ENCODE peak calls at places on chromosomes 4 and X, in four cellular contexts. L is lung; W is heart right ventricle; G is CD8-positive, alpha-beta memory T cell. Y is an unnamed sample. For H3K4me1, the result is how much of the 10 kb centered on the place peaks cover.

GRCh38 chr4:24840826-24841587 is 45.6 kb downstream of the SOD3 start:
- DNase-seq in L (no peak), W (no peak), G (no peak), Y (no peak)

GRCh38 chrX:94743478-94743877 is 1069.5 kb downstream of the FAM133A start:
- DNase-seq in L (no peak), W (no peak), G (no peak), Y (no peak)

GRCh38 chr4:4995103-4995761 is 24.0 kb downstream of the CYTL1 start:
- DNase-seq in L (peak), W (peak), G (peak), Y (peak)

GRCh38 chr4:172957216-172957615 is 211.4 kb upstream of the GALNT7 start:
- DNase-seq in L (no peak), W (no peak), G (no peak), Y (no peak)

GRCh38 chr4:111064342-111064993 is 441.6 kb upstream of the PITX2 start:
- DNase-seq in L (no peak), W (no peak), G (no peak), Y (no peak)

GRCh38 chrX:40100537-40101429 is 3.0 kb upstream of the BCOR start:
- DNase-seq in L (no peak), W (no peak), G (no peak), Y (no peak)

GRCh38 chrX:981791-982626 is 230.4 kb downstream of the CRLF2 start:
- DNase-seq in L (no peak), W (no peak), G (no peak), Y (no peak)

GRCh38 chr4:136636155-136636554 is 896.1 kb downstream of the PCDH18 start:
- DNase-seq in L (no peak), W (no peak), G (no peak), Y (no peak)

GRCh38 chrX:9164086-9164485 is 130.2 kb upstream of the FAM9B start:
- DNase-seq in L (no peak), W (no peak), G (no peak), Y (no peak)

GRCh38 chr4:41644288-41644914 is 104.1 kb downstream of the PHOX2B start:
- DNase-seq in L (peak), W (peak), G (no peak), Y (peak)

GRCh38 chr4:147734496-147734895 is 2.6 kb downstream of the ARHGAP10 start:
- DNase-seq in L (no peak), W (no peak), G (no peak), Y (no peak)

GRCh38 chr4:74675673-74676279 is 118.5 kb downstream of the BTC start:
- DNase-seq in L (no peak), W (no peak), G (no peak), Y (no peak)

GRCh38 chr4:152229782-152230289 is 306.1 kb downstream of the FBXW7 start:
- DNase-seq in L (no peak), W (no peak), G (no peak), Y (no peak)

GRCh38 chr4:176205299-176205698 is 9.9 kb upstream of the SPATA4 start:
- DNase-seq in L (no peak), W (no peak), G (no peak), Y (no peak)

GRCh38 chr4:7418131-7418943 is 16.4 kb downstream of the PSAPL1 start:
- DNase-seq in L (no peak), W (no peak), G (no peak), Y (no peak)

GRCh38 chr4:145984563-145984962 is 45.9 kb upstream of the ZNF827 start:
- DNase-seq in L (no peak), W (no peak), G (no peak), Y (no peak)

GRCh38 chrX:110180928-110181310 is 137.0 kb downstream of the AMMECR1 start:
- DNase-seq in L (no peak), W (no peak), G (no peak), Y (no peak)

GRCh38 chrX:27132851-27133250 is 330.3 kb downstream of the PPP4R3C start:
- DNase-seq in L (no peak), W (no peak), G (no peak), Y (no peak)

GRCh38 chrX:28205126-28205525 is 223.9 kb upstream of the DCAF8L1 start:
- DNase-seq in L (no peak), W (no peak), G (no peak), Y (no peak)

GRCh38 chrX:80512924-80513323 is 92.7 kb downstream of the TENT5D start:
- DNase-seq in L (no peak), W (no peak), G (no peak), Y (no peak)

GRCh38 chr4:107654694-107655093 is 65.3 kb downstream of the PAPSS1 start:
- DNase-seq in L (no peak), W (no peak), G (no peak), Y (no peak)

GRCh38 chr4:42348247-42348646 is 49.0 kb upstream of the SHISA3 start:
- DNase-seq in L (no peak), W (no peak), G (no peak), Y (no peak)

GRCh38 chr4:53088132-53088531 is 226.0 kb downstream of the RASL11B start:
- DNase-seq in L (no peak), W (no peak), G (no peak), Y (no peak)

GRCh38 chr4:71110499-71110898 is 117.0 kb downstream of the DCK start:
- DNase-seq in L (no peak), W (no peak), G (no peak), Y (no peak)

GRCh38 chr4:185341377-185341776 is 54.3 kb downstream of the LRP2BP start:
- DNase-seq in L (no peak), W (no peak), G (no peak), Y (no peak)

GRCh38 chrX:150759568-150760416 is 66.6 kb downstream of the MTMR1 start:
- DNase-seq in L (no peak), W (no peak), G (no peak), Y (no peak)

GRCh38 chr4:102299708-102300107 is 45.6 kb downstream of the SLC39A8 start:
- DNase-seq in L (peak), W (no peak), G (peak), Y (no peak)

DNA sequence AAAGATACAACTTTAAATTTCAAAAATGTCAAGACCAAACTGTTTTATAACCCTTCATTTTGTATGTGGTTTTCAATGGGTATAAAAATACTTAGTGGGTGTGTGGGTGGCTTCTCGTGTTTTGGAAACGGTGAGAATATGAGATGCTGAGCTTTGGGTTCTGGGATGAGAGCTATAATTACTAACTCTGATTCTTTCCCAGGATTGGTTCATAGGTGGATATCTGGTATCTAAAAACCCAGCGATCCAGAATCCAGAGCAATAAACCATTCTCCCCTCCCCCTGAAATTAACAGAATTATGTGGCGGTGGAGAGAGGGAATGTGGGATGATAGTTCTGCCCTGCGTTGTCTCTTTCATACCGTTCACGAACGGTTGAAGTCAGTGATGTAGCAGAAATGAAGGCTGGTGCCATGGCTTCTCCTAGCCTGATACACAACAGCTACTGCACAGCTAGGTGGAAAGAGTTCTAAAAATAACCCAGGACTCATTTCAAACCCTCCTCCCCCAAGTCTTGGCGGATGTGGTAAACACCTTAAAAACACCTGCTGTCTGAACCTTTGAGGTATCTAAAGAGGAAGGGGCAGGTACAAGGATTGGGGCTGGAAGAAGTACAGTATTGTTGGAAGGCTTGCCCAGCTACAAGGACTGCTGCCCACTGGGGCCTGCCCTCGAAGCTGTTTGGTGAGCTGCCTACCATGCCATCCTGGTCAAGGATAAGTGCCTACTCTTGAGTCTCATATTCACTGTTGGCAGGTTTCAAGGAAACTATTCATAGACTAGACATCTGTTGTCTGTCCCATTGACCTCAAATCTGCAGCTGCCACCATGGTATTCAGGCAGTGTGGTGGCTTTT is 44.5 kb downstream of the SEPTIN11 start:
- DNase-seq in L (no peak), W (no peak), G (no peak), Y (no peak)
- H3K4me1 ChIP-seq in L (under half), W (under half), G (half or more), Y (under half)

DNA sequence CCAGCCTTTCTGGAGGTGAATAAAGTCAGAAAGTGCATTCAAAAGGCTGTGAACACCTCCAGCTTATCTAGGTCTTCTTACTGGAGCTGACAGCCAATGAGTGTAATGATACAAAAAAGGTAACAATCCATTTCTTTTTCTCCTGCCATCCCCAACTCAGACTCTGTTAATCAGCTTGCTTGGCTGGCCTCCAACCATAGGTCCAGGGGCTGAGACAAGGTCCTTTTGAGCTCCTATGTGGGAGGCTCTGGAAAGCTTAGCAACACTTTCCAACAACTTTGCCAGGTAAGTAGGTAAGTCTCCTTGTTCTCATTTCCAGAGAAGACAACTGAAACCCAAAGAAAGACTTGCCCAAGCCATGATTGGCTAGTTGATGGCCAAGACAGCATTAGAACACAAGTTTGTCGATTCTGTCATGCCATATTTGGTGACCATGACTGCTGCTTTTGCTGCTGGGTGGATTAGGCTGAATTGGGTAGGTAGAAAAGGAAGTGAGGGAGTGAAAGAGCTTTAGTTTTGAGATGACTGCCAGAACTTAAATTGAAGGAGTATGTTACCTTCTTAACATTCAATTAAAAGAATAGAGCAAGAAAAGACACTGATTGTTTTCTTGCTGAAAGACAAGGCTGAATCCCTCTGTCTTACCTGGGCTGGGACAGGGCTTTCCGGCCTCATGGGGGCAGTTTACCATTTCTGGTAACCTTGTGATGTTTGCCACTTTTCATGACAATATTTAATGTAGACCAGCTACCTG is 22.8 kb downstream of the VSIG4 start:
- DNase-seq in L (no peak), W (no peak), G (no peak), Y (no peak)
- H3K4me1 ChIP-seq in L (under half), W (under half), G (half or more), Y (under half)

DNA sequence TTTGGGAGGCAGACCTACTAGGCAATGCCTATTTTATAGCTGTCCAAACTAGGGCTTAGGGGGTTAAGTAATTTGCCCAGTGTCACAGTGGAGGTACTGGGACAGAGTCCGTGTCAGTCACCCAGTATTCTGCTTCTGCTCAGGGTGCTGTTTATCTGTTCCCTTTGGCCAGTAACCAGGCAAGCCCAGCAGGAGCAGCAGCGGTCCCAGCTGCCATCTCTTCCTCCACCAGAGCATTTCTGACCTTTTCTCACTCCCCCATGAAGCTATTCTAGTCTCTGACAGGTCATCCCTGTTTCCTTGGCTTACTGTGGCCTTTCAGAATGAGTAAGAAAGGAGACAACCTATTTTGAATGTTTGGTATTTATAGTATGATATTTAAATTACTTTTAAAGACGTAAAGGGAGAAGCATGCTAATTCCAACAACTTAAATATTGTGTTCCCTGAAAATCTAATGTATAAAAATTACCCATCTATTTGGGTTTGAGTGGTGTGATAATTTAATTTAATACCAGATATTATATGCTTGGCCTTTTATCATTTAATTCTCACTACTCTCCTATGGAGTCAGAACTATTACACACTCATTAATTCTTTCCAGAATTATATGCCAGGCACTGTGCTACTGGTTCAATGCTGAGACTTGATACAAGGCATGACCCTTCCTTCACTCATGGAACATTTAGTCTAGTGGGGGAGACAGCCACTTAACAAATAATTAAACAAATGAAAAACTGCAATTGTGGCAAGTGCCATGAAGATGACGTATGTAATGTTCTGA is 60.6 kb downstream of the RPS6KA3 start:
- DNase-seq in L (no peak), W (peak), G (no peak), Y (peak)
- H3K4me1 ChIP-seq in L (under half), W (under half), G (under half), Y (under half)

DNA sequence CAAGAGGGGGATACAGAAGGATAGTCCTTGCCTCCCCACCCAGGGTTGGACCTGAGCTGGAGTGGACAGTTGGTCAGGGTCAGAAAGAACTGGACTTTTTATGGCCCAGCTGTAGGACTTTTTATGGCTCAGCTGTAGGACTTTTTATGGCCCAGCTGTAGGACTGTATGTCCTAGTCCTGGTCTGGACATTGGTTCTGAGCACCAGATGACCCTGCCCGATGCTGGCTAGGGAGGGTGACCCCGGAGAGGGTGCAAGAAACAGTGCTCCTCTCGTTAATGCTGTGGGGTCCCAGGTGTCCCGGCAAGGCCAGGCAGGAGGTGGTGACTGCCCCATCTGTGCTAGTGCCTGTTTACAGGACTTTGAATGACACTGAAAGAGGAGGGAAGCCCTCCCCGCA is 2.0 kb upstream of the LETM1 start:
- DNase-seq in L (no peak), W (no peak), G (no peak), Y (no peak)
- H3K4me1 ChIP-seq in L (under half), W (under half), G (under half), Y (under half)

GRCh38 chr4:81507530-81507929 is 35.8 kb upstream of the RASGEF1B start:
- DNase-seq in L (no peak), W (no peak), G (no peak), Y (no peak)
- H3K4me1 ChIP-seq in L (under half), W (under half), G (under half), Y (under half)

GRCh38 chr4:1041147-1041935 is 29.9 kb downstream of the FGFRL1 start:
- DNase-seq in L (no peak), W (peak), G (no peak), Y (peak)
- H3K4me1 ChIP-seq in L (under half), W (under half), G (under half), Y (under half)

DNA sequence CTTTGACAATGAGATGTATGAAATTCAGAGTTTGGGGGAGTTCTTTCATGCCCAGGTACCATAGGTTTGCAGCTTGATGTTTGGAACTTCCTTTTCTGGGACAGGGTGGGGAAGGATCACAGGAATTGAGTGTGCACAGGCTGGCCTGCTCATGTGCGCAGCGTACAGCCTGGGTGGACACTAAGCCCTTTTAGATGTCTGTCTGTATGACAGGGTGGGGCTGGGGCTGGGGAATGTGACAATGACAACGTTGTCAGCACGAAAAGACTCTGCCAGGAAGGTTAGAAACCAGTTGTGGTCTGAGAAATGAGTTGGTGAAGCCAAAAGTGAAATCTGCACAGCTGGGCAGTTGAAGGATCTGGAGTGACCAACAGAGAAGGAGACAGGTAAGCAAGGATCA is 47.4 kb downstream of the WWC2 start:
- DNase-seq in L (no peak), W (no peak), G (no peak), Y (no peak)
- H3K4me1 ChIP-seq in L (under half), W (half or more), G (under half), Y (under half)

GRCh38 chr4:142406917-142407501 is 439.1 kb downstream of the INPP4B start:
- DNase-seq in L (no peak), W (no peak), G (no peak), Y (no peak)
- H3K4me1 ChIP-seq in L (under half), W (under half), G (under half), Y (under half)

Y was measured in psoas muscle.